ENCODE peak calls at places on chromosomes 3 and 15, in four cellular contexts. X is heart left ventricle, V is body of pancreas, Q is NT2/D1. B is an unnamed sample. For H3K36me3, the result is how much of the 10 kb centered on the place peaks cover.

GRCh38 chr3:35785540-35785939 is 146.2 kb downstream of the ARPP21 start:
- DNase-seq in X (no peak), V (no peak), Q (no peak), B (no peak)

GRCh38 chr15:99566157-99566900 is 545 bp downstream of the MEF2A start:
- DNase-seq in X (peak), V (peak), Q (no peak), B (peak)

GRCh38 chr3:60674870-60675269 is 576.4 kb downstream of the FHIT start:
- DNase-seq in X (no peak), V (no peak), Q (no peak), B (no peak)

GRCh38 chr15:60590935-60591490 is 112.1 kb upstream of the ICE2 start:
- DNase-seq in X (peak), V (peak), Q (no peak), B (peak)

GRCh38 chr3:109927161-109927560 is 589.8 kb upstream of the DPPA4 start:
- DNase-seq in X (no peak), V (no peak), Q (no peak), B (peak)

GRCh38 chr3:72306800-72307341 is 521.9 kb upstream of the PROK2 start:
- DNase-seq in X (no peak), V (no peak), Q (no peak), B (no peak)

GRCh38 chr3:136414476-136414875 is 164.3 kb downstream of the PCCB start:
- DNase-seq in X (no peak), V (no peak), Q (no peak), B (no peak)

GRCh38 chr3:177816667-177817208 is 619.5 kb upstream of the TBL1XR1 start:
- DNase-seq in X (no peak), V (no peak), Q (no peak), B (no peak)

GRCh38 chr3:149468504-149469212 is 5.8 kb upstream of the TM4SF4 start:
- DNase-seq in X (no peak), V (peak), Q (peak), B (no peak)

GRCh38 chr15:79593119-79593869 is 161.2 kb downstream of the MINAR1 start:
- DNase-seq in X (no peak), V (no peak), Q (no peak), B (peak)

GRCh38 chr3:14439501-14440167 is 37.2 kb downstream of the SLC6A6 start:
- DNase-seq in X (peak), V (peak), Q (no peak), B (peak)

GRCh38 chr15:38564557-38565286 is at the start of gene RASGRP1:
- DNase-seq in X (peak), V (peak), Q (no peak), B (peak)

GRCh38 chr3:185065059-185065458 is 87.8 kb downstream of the C3orf70 start:
- DNase-seq in X (no peak), V (no peak), Q (no peak), B (no peak)

GRCh38 chr3:154100556-154100955 is 20.6 kb upstream of the ARHGEF26 start:
- DNase-seq in X (no peak), V (no peak), Q (no peak), B (no peak)

GRCh38 chr3:71495708-71496472 is 87.6 kb downstream of the FOXP1 start:
- DNase-seq in X (no peak), V (no peak), Q (no peak), B (no peak)

GRCh38 chr3:160486459-160486869 is 36.9 kb upstream of the TRIM59 start:
- DNase-seq in X (no peak), V (no peak), Q (no peak), B (peak)

GRCh38 chr15:48507416-48508065 is 138.0 kb downstream of the FBN1 start:
- DNase-seq in X (no peak), V (peak), Q (peak), B (peak)

GRCh38 chr3:175479800-175480199 is 620.7 kb downstream of the NAALADL2 start:
- DNase-seq in X (no peak), V (no peak), Q (no peak), B (no peak)

GRCh38 chr15:59501531-59502113 is 63.6 kb downstream of the FAM81A start:
- DNase-seq in X (no peak), V (peak), Q (peak), B (peak)

GRCh38 chr3:194572131-194572789 is 61.0 kb downstream of the TMEM44 start:
- DNase-seq in X (peak), V (peak), Q (no peak), B (peak)

GRCh38 chr15:34606545-34606944 is 23.1 kb upstream of the GOLGA8B start:
- DNase-seq in X (no peak), V (no peak), Q (no peak), B (no peak)

GRCh38 chr3:82001276-82001953 is 240.0 kb upstream of the GBE1 start:
- DNase-seq in X (no peak), V (no peak), Q (no peak), B (no peak)
- H3K36me3 ChIP-seq in X (under half), V (under half), Q (under half), B (under half)

GRCh38 chr15:96332854-96333193 is 2.3 kb downstream of the NR2F2 start:
- DNase-seq in X (no peak), V (no peak), Q (no peak), B (no peak)

GRCh38 chr15:96330064-96330449 is 443 bp upstream of the NR2F2 start:
- DNase-seq in X (peak), V (peak), Q (no peak), B (peak)

GRCh38 chr15:96331942-96332853 is 1.7 kb downstream of the NR2F2 start:
- DNase-seq in X (no peak), V (peak), Q (no peak), B (peak)

GRCh38 chr15:96330450-96331140 is at the start of gene NR2F2:
- DNase-seq in X (peak), V (peak), Q (peak), B (peak)

GRCh38 chr15:96331141-96331941 is 841 bp downstream of the NR2F2 start:
- DNase-seq in X (no peak), V (no peak), Q (no peak), B (peak)
- H3K4me3 ChIP-seq in X (peak), V (peak), Q (peak), B (peak)

GRCh38 chr3:197606468-197606867 is 50.7 kb upstream of the BDH1 start:
- DNase-seq in X (no peak), V (no peak), Q (no peak), B (no peak)

GRCh38 chr3:197613187-197613586 is 57.4 kb upstream of the BDH1 start:
- DNase-seq in X (no peak), V (no peak), Q (no peak), B (no peak)

GRCh38 chr3:197615430-197615829 is 59.7 kb upstream of the BDH1 start:
- DNase-seq in X (no peak), V (no peak), Q (no peak), B (no peak)

GRCh38 chr3:197611255-197611654 is 55.5 kb upstream of the BDH1 start:
- DNase-seq in X (no peak), V (no peak), Q (no peak), B (no peak)
- H3K36me3 ChIP-seq in X (under half), V (under half), Q (half or more), B (half or more)

GRCh38 chr3:192957441-192957951 is 39.8 kb upstream of the MB21D2 start:
- DNase-seq in X (peak), V (peak), Q (no peak), B (no peak)
- H3K4me3 ChIP-seq in X (no peak), V (no peak), Q (no peak), B (no peak)

DNA sequence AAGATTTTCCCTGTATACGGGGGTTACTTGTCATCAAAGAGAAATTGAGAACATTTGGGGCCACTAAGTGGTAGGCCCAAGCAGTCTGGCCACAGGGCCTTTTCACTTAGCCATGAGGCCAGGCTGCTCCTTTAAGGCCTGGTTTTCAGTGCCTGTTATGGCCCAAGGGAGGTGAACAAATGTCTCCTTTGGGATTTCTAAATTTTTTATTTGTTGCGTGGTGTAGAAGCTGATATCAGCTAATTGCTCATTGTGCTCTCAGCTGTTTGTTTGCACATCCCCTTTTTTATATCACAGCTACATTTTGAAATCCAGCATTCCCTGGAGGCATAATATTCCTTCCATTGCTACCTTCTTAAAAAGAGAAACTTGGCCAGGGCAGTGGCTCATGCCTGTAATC is 48.5 kb downstream of the RLBP1 start:
- DNase-seq in X (no peak), V (no peak), Q (no peak), B (no peak)
- H3K36me3 ChIP-seq in X (under half), V (under half), Q (under half), B (under half)

B was measured in SJCRH30.